ENCODE peak calls at places on chromosomes 12 and 14, in six cellular contexts. P, W, V, K, O and B are unnamed samples.

GRCh38 chr12:19437996-19438395 is 1.3 kb upstream of the AEBP2 start:
- DNase-seq in P (no peak), W (no peak), V (no peak), K (no peak), O (no peak), B (no peak)

GRCh38 chr14:61570188-61570960 is 124.9 kb upstream of the HIF1A start:
- DNase-seq in P (no peak), W (no peak), V (peak; percentile 75), K (no peak), O (no peak), B (peak; percentile 47)

GRCh38 chr12:113142173-113142885 is 6.8 kb upstream of the RASAL1 start:
- DNase-seq in P (no peak), W (no peak), V (no peak), K (no peak), O (no peak), B (no peak)

GRCh38 chr12:118297284-118297683 is 75.4 kb downstream of the TAOK3 start:
- DNase-seq in P (no peak), W (no peak), V (no peak), K (no peak), O (no peak), B (no peak)

GRCh38 chr14:96904201-96904600 is 107.0 kb downstream of the VRK1 start:
- DNase-seq in P (no peak), W (peak; percentile 2), V (no peak), K (peak; percentile 37), O (no peak), B (peak; percentile 39)

GRCh38 chr14:101535232-101535631 is 26.1 kb upstream of the DIO3 start:
- DNase-seq in P (no peak), W (no peak), V (no peak), K (no peak), O (no peak), B (no peak)

GRCh38 chr12:124551268-124552144 is 15.9 kb downstream of the NCOR2 start:
- DNase-seq in P (no peak), W (no peak), V (no peak), K (no peak), O (no peak), B (peak; percentile 58)

GRCh38 chr12:104656383-104656782 is 199.6 kb downstream of the CHST11 start:
- DNase-seq in P (no peak), W (no peak), V (no peak), K (no peak), O (no peak), B (peak; percentile 42)

GRCh38 chr12:85504164-85504563 is 224.1 kb downstream of the ALX1 start:
- DNase-seq in P (no peak), W (no peak), V (no peak), K (no peak), O (no peak), B (no peak)

GRCh38 chr12:14214495-14214894 is 151.0 kb upstream of the ATF7IP start:
- DNase-seq in P (no peak), W (no peak), V (no peak), K (no peak), O (no peak), B (no peak)

GRCh38 chr12:132614029-132614428 is 3.6 kb upstream of the LRCOL1 start:
- DNase-seq in P (no peak), W (no peak), V (no peak), K (no peak), O (no peak), B (no peak)

GRCh38 chr12:102910137-102910536 is 6.9 kb downstream of the PAH start:
- DNase-seq in P (no peak), W (no peak), V (no peak), K (no peak), O (no peak), B (no peak)

GRCh38 chr12:51895378-51896135 is 7.7 kb downstream of the ANKRD33 start:
- DNase-seq in P (no peak), W (peak; percentile 22), V (no peak), K (no peak), O (no peak), B (no peak)

GRCh38 chr12:25715147-25715546 is 162.1 kb upstream of the LMNTD1 start:
- DNase-seq in P (no peak), W (peak; percentile 12), V (peak; percentile 89), K (no peak), O (no peak), B (no peak)

GRCh38 chr12:117580718-117581062 is 219.3 kb upstream of the NOS1 start:
- DNase-seq in P (no peak), W (no peak), V (no peak), K (no peak), O (peak; percentile 61), B (no peak)

GRCh38 chr12:52279683-52280318 is 5.4 kb downstream of the KRT86 start:
- DNase-seq in P (peak; percentile 12), W (no peak), V (no peak), K (no peak), O (no peak), B (peak; percentile 33)

GRCh38 chr12:11496157-11496851 is 100.9 kb upstream of the PRB2 start:
- DNase-seq in P (no peak), W (no peak), V (no peak), K (no peak), O (no peak), B (no peak)

GRCh38 chr12:28173440-28173839 is 16.8 kb upstream of the CCDC91 start:
- DNase-seq in P (no peak), W (no peak), V (no peak), K (no peak), O (no peak), B (no peak)

GRCh38 chr14:55581011-55581806 is 1.2 kb downstream of the KTN1 start:
- DNase-seq in P (peak; percentile 38), W (peak; percentile 43), V (peak; percentile 40), K (no peak), O (peak; percentile 40), B (peak; percentile 39)

GRCh38 chr14:65421201-65421981 is 8.9 kb downstream of the FUT8 start:
- DNase-seq in P (peak; percentile 43), W (peak; percentile 83), V (peak; percentile 65), K (no peak), O (no peak), B (peak; percentile 68)
- H3K4me3 ChIP-seq in P (no peak overlapping the region), W (no peak overlapping the region), V (no peak overlapping the region), K (no peak overlapping the region), O (no peak overlapping the region), B (no peak overlapping the region)

DNA sequence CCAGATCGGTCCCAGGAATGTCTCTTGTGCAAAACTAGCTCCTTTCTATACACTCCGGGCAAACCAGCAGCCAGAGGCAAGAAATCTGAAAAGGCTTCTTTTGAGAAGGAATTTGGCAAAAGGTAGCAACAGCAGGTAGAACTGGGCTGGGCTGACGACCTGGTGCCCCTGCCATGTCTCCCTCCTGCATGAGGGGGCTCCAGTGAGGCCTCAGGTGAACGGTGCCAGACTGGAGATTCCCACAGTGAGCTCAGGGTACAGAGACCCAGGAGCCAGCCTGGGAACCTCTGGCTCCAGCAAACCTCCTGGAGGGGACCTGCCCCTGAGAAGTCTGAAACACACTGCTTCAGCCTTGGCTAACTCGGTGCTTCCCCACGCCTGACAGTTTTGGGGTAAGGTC is 10.8 kb downstream of the ITPK1 start:
- DNase-seq in P (no peak), W (no peak), V (no peak), K (no peak), O (no peak), B (no peak)
- TF ChIP-seq CTCF in P (no peak), W (no peak), V (no peak), K (peak; percentile 32), O (no peak), B (peak; percentile 16)

DNA sequence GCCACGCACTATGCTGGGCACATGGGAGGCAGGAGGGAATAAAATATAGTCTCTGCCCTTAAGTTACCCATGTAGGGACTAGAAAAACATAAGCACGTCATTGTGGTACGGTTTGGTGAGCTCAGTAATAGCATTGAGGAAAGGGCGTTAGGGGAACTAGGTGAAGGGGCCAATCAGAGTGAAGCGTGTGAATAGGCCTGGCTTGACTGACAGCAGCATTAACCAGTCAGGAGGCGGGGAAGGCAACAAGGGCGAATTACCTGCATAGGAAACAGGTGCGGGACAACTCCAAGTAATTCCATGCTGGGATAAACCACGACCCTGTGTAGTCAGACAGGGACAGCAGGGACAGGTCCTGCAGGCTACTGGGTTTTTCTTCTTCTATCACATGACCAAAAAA is 107.7 kb downstream of the UNC79 start:
- DNase-seq in P (peak; percentile 2), W (no peak), V (peak; percentile 5), K (no peak), O (no peak), B (peak; percentile 2)
- H3K4me3 ChIP-seq in P (no peak overlapping the region), W (no peak overlapping the region), V (no peak overlapping the region), K (no peak overlapping the region), O (no peak overlapping the region), B (no peak overlapping the region)

GRCh38 chr12:110105159-110105558 is 19.0 kb upstream of the IFT81 start:
- DNase-seq in P (no peak), W (no peak), V (no peak), K (no peak), O (no peak), B (no peak)

GRCh38 chr12:110105961-110106540 is 18.1 kb upstream of the IFT81 start:
- DNase-seq in P (no peak), W (no peak), V (peak; percentile 31), K (no peak), O (no peak), B (peak; percentile 60)

GRCh38 chr12:110104188-110104969 is 19.8 kb upstream of the IFT81 start:
- DNase-seq in P (peak; percentile 82), W (peak; percentile 48), V (peak; percentile 81), K (no peak), O (no peak), B (peak; percentile 71)

GRCh38 chr12:110100315-110100970 is 23.7 kb upstream of the IFT81 start:
- DNase-seq in P (peak; percentile 88), W (peak; percentile 84), V (peak; percentile 87), K (peak; percentile 72), O (peak; percentile 52), B (peak; percentile 88)

DNA sequence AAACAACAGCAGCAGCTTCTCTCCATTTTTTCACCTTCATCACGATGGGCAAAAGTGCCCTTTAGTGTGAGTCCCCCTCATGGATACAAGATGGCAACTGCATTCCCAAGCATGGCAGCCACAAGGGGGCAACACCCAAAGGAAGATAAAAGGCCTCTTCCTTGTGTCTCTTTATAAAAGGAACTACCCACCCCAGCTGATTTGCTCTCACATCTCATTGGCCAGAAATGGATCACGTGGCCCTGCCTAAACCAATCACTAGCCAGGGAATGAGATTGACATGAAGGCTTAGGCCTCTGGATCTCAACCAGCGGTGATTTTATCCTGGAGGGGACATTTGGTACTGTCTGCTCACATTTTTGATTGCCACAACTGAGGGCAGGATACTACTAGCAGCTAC is 21.9 kb upstream of the IFT81 start:
- DNase-seq in P (peak; percentile 65), W (peak; percentile 83), V (peak; percentile 56), K (peak; percentile 19), O (peak; percentile 50), B (peak; percentile 77)
- TF ChIP-seq CTCF in P (peak; percentile 44), W (peak; percentile 52), V (peak; percentile 33), K (peak; percentile 41), O (peak; percentile 15), B (peak; percentile 65)

GRCh38 chr14:50812856-50813543 is 18.0 kb downstream of the NIN start:
- DNase-seq in P (no peak), W (no peak), V (no peak), K (no peak), O (no peak), B (no peak)
- H3K4me3 ChIP-seq in P (no peak overlapping the region), W (no peak overlapping the region), V (no peak overlapping the region), K (no peak overlapping the region), O (no peak overlapping the region), B (no peak overlapping the region)